ENCODE peak calls at places on chromosomes 4 and X, in eight cellular contexts. W is Peyer's patch, I is testis, T is GM12865, E is MM.1S, A is H9, J is neural progenitor cell, Y is left ventricle myocardium inferior. R is an unnamed sample.

GRCh38 chrX:108511721-108512120 is 72.1 kb downstream of the COL4A5 start:
- DNase-seq in I (no peak), J (no peak), W (no peak), A (no peak), E (no peak), Y (no peak), T (no peak), R (no peak)

GRCh38 chr4:74635490-74636123 is 158.7 kb downstream of the BTC start:
- DNase-seq in A (no peak), T (no peak), E (no peak), Y (no peak), W (no peak), J (no peak), I (no peak), R (no peak)

GRCh38 chr4:155408796-155409195 is 32.0 kb upstream of the MAP9 start:
- DNase-seq in T (no peak), J (no peak), Y (no peak), E (peak; percentile 23), W (no peak), I (no peak), A (no peak), R (no peak)

GRCh38 chr4:16079046-16079445 is 4.8 kb downstream of the PROM1 start:
- DNase-seq in T (peak; percentile 46), I (no peak), J (no peak), W (no peak), A (no peak), Y (no peak), E (peak; percentile 15), R (no peak)

GRCh38 chr4:36844448-36844847 is 400.1 kb upstream of the NWD2 start:
- DNase-seq in Y (no peak), A (no peak), E (no peak), W (no peak), I (no peak), J (no peak), T (no peak), R (no peak)

GRCh38 chr4:155571184-155571944 is 95.3 kb upstream of the GUCY1A1 start:
- DNase-seq in T (no peak), E (no peak), J (peak; percentile 11), I (no peak), Y (no peak), A (no peak), W (no peak), R (no peak)

GRCh38 chr4:101774807-101775206 is 15.7 kb upstream of the BANK1 start:
- DNase-seq in I (no peak), T (no peak), J (no peak), E (no peak), A (no peak), W (no peak), Y (no peak), R (no peak)

GRCh38 chr4:80390178-80390577 is 54.6 kb downstream of the CFAP299 start:
- DNase-seq in W (no peak), Y (no peak), J (no peak), T (no peak), I (no peak), E (no peak), A (no peak), R (no peak)

GRCh38 chrX:13932416-13932815 is 97.3 kb downstream of the GEMIN8 start:
- DNase-seq in A (no peak), W (no peak), E (no peak), I (no peak), J (no peak), T (no peak), Y (no peak), R (no peak)

GRCh38 chr4:107736924-107737448 is 17.0 kb upstream of the PAPSS1 start:
- DNase-seq in T (peak; percentile 75), A (peak; percentile 85), W (peak; percentile 54), I (no peak), E (peak; percentile 37), J (peak; percentile 81), Y (no peak), R (no peak)

GRCh38 chrX:110210417-110211139 is 107.3 kb downstream of the AMMECR1 start:
- DNase-seq in Y (no peak), J (no peak), A (no peak), E (no peak), T (no peak), W (no peak), I (no peak), R (no peak)

GRCh38 chr4:33722254-33722653 is 2522.1 kb downstream of the ARAP2 start:
- DNase-seq in T (no peak), A (no peak), W (no peak), E (no peak), J (no peak), Y (no peak), I (no peak), R (no peak)

GRCh38 chr4:128288689-128289106 is 1.1 kb upstream of the PGRMC2 start:
- DNase-seq in A (no peak), T (peak; percentile 64), W (peak; percentile 51), Y (no peak), J (peak; percentile 52), I (no peak), E (peak; percentile 48), R (no peak)

GRCh38 chr4:73922766-73923630 is 53.8 kb downstream of the CXCL1 start:
- DNase-seq in Y (no peak), I (no peak), A (no peak), W (no peak), J (no peak), T (no peak), E (peak; percentile 31), R (no peak)

GRCh38 chr4:3307891-3308575 is 15.2 kb downstream of the RGS12 start:
- DNase-seq in Y (no peak), W (peak; percentile 40), J (no peak), A (no peak), T (no peak), I (no peak), E (no peak), R (no peak)

GRCh38 chr4:184978211-184978610 is 40.1 kb upstream of the HELT start:
- DNase-seq in W (peak; percentile 37), E (no peak), T (no peak), J (no peak), Y (peak; percentile 73), A (no peak), I (peak; percentile 40), R (no peak)

GRCh38 chrX:16162391-16162790 is 4.9 kb upstream of the MAGEB17 start:
- DNase-seq in A (peak; percentile 63), W (no peak), J (no peak), I (no peak), Y (no peak), T (no peak), E (no peak), R (no peak)

GRCh38 chr4:150828159-150828558 is 186.9 kb downstream of the LRBA start:
- DNase-seq in E (peak; percentile 98), T (peak; percentile 89), W (peak; percentile 77), I (no peak), A (no peak), Y (no peak), J (no peak), R (no peak)

DNA sequence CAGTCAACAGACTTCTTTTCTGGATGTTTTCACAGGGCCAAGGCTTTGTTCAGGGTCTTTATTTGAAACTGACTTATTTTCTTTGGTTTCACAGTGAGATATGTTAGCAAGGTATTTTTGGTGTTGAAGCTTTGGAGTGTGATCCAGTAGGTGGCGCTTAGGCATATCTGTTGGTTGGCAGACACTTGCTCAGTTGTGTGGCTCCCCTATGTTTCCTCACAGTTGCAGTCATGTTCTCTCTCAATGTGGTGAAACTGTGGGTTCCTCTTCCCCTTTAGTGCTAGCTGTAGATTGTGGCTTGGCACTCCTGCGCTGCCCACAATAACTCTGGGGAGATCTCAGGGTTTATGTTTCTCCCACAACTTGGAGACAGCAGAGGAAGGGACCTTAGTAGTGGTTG is 460.8 kb downstream of the SLITRK2 start:
- DNase-seq in Y (no peak), A (peak; percentile 36), W (no peak), I (peak; percentile 21), J (peak; percentile 34), T (no peak), E (peak; percentile 62), R (no peak)
- TF ChIP-seq CTCF in Y (no peak), A (peak; percentile 57), W (no peak), I (peak; percentile 20), J (peak; percentile 52), T (no peak), E (peak; percentile 40), R (no peak)

DNA sequence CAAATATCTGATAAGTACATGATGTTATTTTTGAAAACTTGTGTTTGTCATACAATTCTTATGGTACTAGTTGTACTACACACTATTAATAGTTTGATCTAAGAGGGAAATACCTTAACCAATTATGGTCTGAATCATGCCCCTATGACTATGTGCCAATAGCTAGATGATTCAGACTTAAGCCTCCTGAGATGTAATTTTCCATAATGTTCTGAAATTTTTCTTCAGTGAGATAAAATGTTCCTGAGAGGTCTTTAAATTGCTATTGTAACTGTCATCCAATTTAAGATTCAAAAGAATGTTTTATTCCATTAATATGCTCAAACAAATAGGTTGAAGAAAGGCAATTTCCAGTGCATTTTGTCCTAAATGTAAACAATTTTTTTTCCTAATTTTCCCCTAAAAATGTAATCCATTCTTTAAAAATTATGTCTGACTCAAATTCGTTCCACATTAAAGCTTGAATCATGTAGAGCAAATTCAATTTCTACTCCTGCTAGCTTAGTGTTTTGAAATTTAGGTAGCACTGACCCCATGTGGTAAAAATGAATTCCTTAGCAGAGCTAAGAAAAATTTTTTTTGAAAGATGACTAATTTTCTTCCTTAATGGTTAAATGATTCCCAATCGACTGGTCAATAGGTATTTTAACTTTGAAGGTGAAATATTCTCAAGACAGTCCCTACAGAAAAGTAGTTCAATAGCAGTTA is 49.1 kb downstream of the APOOL start:
- DNase-seq in A (no peak), E (no peak), T (no peak), J (no peak), W (no peak), Y (no peak), I (no peak), R (no peak)
- TF ChIP-seq CTCF in A (peak; percentile 28), E (peak; percentile 32), T (no peak), J (peak; percentile 11), W (peak; percentile 6), Y (peak; percentile 43), I (no peak), R (no peak)

GRCh38 chr4:38320349-38320707 is 343.7 kb upstream of the KLF3 start:
- DNase-seq in Y (no peak), T (no peak), J (no peak), W (no peak), E (no peak), I (no peak), A (no peak), R (no peak)

GRCh38 chr4:38320833-38321232 is 343.2 kb upstream of the KLF3 start:
- DNase-seq in A (no peak), Y (no peak), J (no peak), I (no peak), E (no peak), T (peak; percentile 34), W (no peak), R (no peak)

GRCh38 chr4:38324861-38325451 is 339.0 kb upstream of the KLF3 start:
- DNase-seq in J (no peak), E (no peak), W (no peak), T (no peak), I (no peak), Y (no peak), A (no peak), R (no peak)

GRCh38 chr4:38323141-38323634 is 340.8 kb upstream of the KLF3 start:
- DNase-seq in T (peak; percentile 31), W (no peak), E (no peak), Y (no peak), A (no peak), I (no peak), J (no peak), R (no peak)

GRCh38 chr4:38322709-38323108 is 341.3 kb upstream of the KLF3 start:
- DNase-seq in Y (peak; percentile 33), I (no peak), A (no peak), J (no peak), W (no peak), E (no peak), T (no peak), R (no peak)
- TF ChIP-seq CTCF in Y (no peak), I (no peak), A (no peak), J (no peak), W (no peak), E (no peak), T (no peak), R (no peak)

GRCh38 chr4:182862166-182862875 is 54.9 kb downstream of the DCTD start:
- DNase-seq in T (no peak), Y (no peak), E (no peak), W (no peak), I (no peak), A (peak; percentile 73), J (peak; percentile 21), R (no peak)
- TF ChIP-seq CTCF in T (peak; percentile 4), Y (no peak), E (no peak), W (no peak), I (no peak), A (peak; percentile 37), J (peak; percentile 12), R (no peak)

R was measured in omental fat pad.